ENCODE peak calls at places on chromosome 5, in five cellular contexts. L, V, J, U and X are unnamed samples.

GRCh38 chr5:73256462-73257260 is 83.7 kb downstream of the TMEM174 start:
- DNase-seq in L (peak; percentile 95), V (no peak), J (peak; percentile 39), U (peak; percentile 41), X (no peak)

GRCh38 chr5:81017320-81017719 is 57.2 kb downstream of the RASGRF2 start:
- DNase-seq in L (no peak), V (no peak), J (no peak), U (no peak), X (no peak)

GRCh38 chr5:121273818-121274433 is 577.8 kb upstream of the FTMT start:
- DNase-seq in L (peak; percentile 97), V (no peak), J (peak; percentile 95), U (peak; percentile 63), X (no peak)

GRCh38 chr5:142874537-142874936 is 104.4 kb downstream of the ARHGAP26 start:
- DNase-seq in L (peak; percentile 84), V (no peak), J (peak; percentile 82), U (peak; percentile 42), X (peak; percentile 94)

GRCh38 chr5:87394407-87394806 is 18.3 kb downstream of the CCNH start:
- DNase-seq in L (peak; percentile 57), V (no peak), J (peak; percentile 90), U (peak; percentile 74), X (no peak)

GRCh38 chr5:74919487-74919886 is 53.3 kb upstream of the FAM169A start:
- DNase-seq in L (peak; percentile 69), V (peak; percentile 48), J (peak; percentile 77), U (peak; percentile 58), X (no peak)

GRCh38 chr5:32405502-32405901 is 39.0 kb downstream of the ZFR start:
- DNase-seq in L (no peak), V (no peak), J (no peak), U (no peak), X (no peak)

GRCh38 chr5:145887976-145888574 is 15.3 kb upstream of the GRXCR2 start:
- DNase-seq in L (peak; percentile 64), V (peak; percentile 63), J (peak; percentile 67), U (peak; percentile 53), X (no peak)

GRCh38 chr5:79505138-79505537 is 8.8 kb downstream of the HOMER1 start:
- DNase-seq in L (no peak), V (no peak), J (no peak), U (no peak), X (no peak)

GRCh38 chr5:127812570-127812969 is 109.4 kb downstream of the CCDC192 start:
- DNase-seq in L (peak; percentile 43), V (no peak), J (peak; percentile 29), U (peak; percentile 20), X (no peak)

GRCh38 chr5:107368593-107368992 is 302.1 kb downstream of the EFNA5 start:
- DNase-seq in L (no peak), V (no peak), J (no peak), U (no peak), X (no peak)

GRCh38 chr5:107369622-107370021 is 301.1 kb downstream of the EFNA5 start:
- DNase-seq in L (no peak), V (no peak), J (no peak), U (no peak), X (no peak)

GRCh38 chr5:107367480-107367879 is 303.3 kb downstream of the EFNA5 start:
- DNase-seq in L (no peak), V (no peak), J (no peak), U (no peak), X (no peak)

GRCh38 chr5:107365355-107366109 is 305.2 kb downstream of the EFNA5 start:
- DNase-seq in L (peak; percentile 67), V (no peak), J (peak; percentile 88), U (peak; percentile 81), X (no peak)

DNA sequence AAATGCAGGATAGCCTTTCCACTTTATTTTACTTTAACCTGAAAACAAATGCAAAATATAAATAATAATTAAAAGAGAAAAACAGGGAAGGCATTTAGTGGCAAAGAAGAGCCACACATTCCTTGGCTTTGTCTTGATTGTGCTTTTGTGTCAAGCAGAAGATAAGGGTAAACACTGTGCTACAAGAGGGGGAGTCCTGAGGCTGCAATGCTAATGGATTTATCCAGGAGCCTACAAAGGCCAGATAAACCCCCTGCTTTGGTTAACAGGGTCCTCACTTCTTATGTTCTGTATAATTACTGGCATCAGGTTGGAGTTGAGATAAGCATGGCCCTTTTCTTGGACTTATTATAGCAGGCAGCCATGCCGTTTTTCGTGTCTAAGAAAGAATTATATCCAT is 302.8 kb downstream of the EFNA5 start:
- DNase-seq in L (no peak), V (no peak), J (no peak), U (no peak), X (no peak)
- H3K4me3 ChIP-seq in L (no peak overlapping the region), V (no peak overlapping the region), J (no peak overlapping the region), U (no peak overlapping the region), X (no peak overlapping the region)

GRCh38 chr5:172370648-172371248 is 83.6 kb downstream of the SH3PXD2B start:
- DNase-seq in L (peak; percentile 62), V (no peak), J (peak; percentile 83), U (peak; percentile 39), X (no peak)
- TF ChIP-seq CTCF in L (peak; percentile 56), V (peak; percentile 73), J (peak; percentile 82), U (peak; percentile 79), X (peak; percentile 50)

GRCh38 chr5:112861638-112861985 is 525 bp downstream of the SRP19 start:
- DNase-seq in L (no peak), V (no peak), J (no peak), U (no peak), X (no peak)

GRCh38 chr5:112862085-112862484 is 998 bp downstream of the SRP19 start:
- DNase-seq in L (no peak), V (no peak), J (no peak), U (peak; percentile 20), X (no peak)

GRCh38 chr5:112865128-112865527 is 4.0 kb downstream of the SRP19 start:
- DNase-seq in L (no peak), V (no peak), J (peak; percentile 29), U (no peak), X (no peak)

GRCh38 chr5:112860929-112861637 is at the start of gene SRP19:
- DNase-seq in L (peak; percentile 96), V (peak; percentile 99), J (peak; percentile 99), U (peak; percentile 98), X (peak; percentile 96)

DNA sequence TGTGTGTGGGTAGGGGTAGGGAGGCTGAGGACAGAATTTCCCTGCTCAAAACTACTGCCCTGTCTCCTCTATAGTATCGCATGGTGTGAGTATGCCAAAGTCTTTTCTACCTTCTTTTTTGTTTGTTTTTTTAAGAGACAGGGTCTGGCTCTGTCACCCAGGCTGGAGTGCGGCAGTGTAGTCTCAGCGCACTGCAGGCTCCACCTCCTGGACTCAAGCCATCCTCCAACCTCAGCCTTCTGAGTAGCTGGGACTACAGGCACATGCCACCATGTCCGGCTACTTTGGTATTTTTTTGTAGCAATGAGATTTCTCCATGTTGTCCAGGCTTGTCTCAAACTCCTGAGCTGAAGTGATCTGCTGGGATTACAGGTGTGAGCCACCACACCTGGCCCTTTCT is 2.5 kb downstream of the SRP19 start:
- DNase-seq in L (no peak), V (no peak), J (peak; percentile 40), U (peak; percentile 32), X (peak; percentile 73)
- H3K4me3 ChIP-seq in L (no peak overlapping the region), V (no peak overlapping the region), J (no peak overlapping the region), U (no peak overlapping the region), X (peak overlapping the region; percentile 64)

GRCh38 chr5:61732376-61732775 is 400.3 kb downstream of the ZSWIM6 start:
- DNase-seq in L (no peak), V (peak; percentile 9), J (no peak), U (peak; percentile 36), X (no peak)
- TF ChIP-seq CTCF in L (no peak), V (no peak), J (no peak), U (no peak), X (no peak)

GRCh38 chr5:43556857-43557593 is at the start of gene PAIP1:
- DNase-seq in L (peak; percentile 68), V (peak; percentile 91), J (peak; percentile 88), U (peak; percentile 89), X (peak; percentile 58)

GRCh38 chr5:43553381-43553780 is 3.5 kb downstream of the PAIP1 start:
- DNase-seq in L (peak; percentile 50), V (no peak), J (peak; percentile 53), U (peak; percentile 50), X (no peak)

GRCh38 chr5:43555895-43556606 is 826 bp downstream of the PAIP1 start:
- DNase-seq in L (peak; percentile 41), V (peak; percentile 57), J (peak; percentile 43), U (peak; percentile 51), X (no peak)

GRCh38 chr5:43560128-43560527 is 3.3 kb upstream of the PAIP1 start:
- DNase-seq in L (peak; percentile 69), V (no peak), J (peak; percentile 67), U (peak; percentile 14), X (no peak)

GRCh38 chr5:43554497-43554896 is 2.4 kb downstream of the PAIP1 start:
- DNase-seq in L (no peak), V (no peak), J (no peak), U (no peak), X (no peak)
- H3K4me3 ChIP-seq in L (no peak overlapping the region), V (peak overlapping the region; percentile 69), J (no peak overlapping the region), U (peak overlapping the region; percentile 85), X (no peak overlapping the region)

DNA sequence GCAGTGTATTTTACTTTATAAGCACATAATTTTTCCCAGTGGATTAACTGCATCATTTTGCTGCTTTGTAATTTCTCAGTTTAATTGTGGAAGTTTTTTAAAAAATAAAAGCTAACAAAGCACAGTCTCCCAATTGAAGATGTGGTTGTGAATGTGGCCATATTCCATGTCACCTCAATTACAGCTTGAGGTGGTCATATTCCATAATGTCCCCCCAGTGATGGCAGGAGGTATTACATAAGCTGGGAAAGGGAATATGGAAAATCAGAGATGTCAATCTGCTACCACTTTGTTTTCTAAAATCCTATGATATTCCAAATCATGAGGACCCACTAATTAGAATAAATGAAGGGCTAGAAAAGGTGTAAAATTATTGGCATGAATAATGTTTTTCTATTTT is 1672.0 kb upstream of the CDH9 start:
- DNase-seq in L (no peak), V (peak; percentile 11), J (no peak), U (no peak), X (no peak)
- TF ChIP-seq CTCF in L (no peak), V (no peak), J (no peak), U (no peak), X (no peak)

DNA sequence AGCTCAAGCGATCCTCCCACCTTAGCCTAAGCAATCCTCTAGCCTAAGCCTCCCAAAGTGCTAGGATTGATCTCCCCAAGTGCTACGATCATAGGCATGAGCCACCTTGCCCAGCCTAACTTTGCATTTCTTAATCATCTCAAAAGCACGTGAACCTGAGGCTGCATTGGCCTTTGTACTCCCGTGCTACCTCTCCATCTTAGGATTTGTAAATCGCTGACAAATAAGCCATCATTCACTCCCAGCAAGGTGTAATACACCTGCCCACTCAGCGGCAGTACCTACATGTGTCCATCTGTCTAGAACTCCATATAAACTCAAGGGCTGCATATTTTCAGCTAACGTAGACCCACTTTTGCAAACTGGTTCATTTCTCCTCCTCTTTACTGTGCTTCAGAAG is 2.8 kb downstream of the ANKH start:
- DNase-seq in L (peak; percentile 40), V (no peak), J (no peak), U (no peak), X (no peak)
- H3K4me3 ChIP-seq in L (no peak overlapping the region), V (no peak overlapping the region), J (no peak overlapping the region), U (no peak overlapping the region), X (no peak overlapping the region)

GRCh38 chr5:116237917-116238502 is 153.2 kb downstream of the COMMD10 start:
- DNase-seq in L (peak; percentile 9), V (no peak), J (peak; percentile 18), U (no peak), X (no peak)
- TF ChIP-seq CTCF in L (no peak), V (peak; percentile 16), J (peak; percentile 43), U (peak; percentile 23), X (no peak)